ENCODE peak calls at places on chromosome 18, in ten cellular contexts. One of them, this sample, is unnamed.
A peak's percentile ranks its signal among the peaks of the same experiment; 100 is the strongest.

GRCh38 chr18:79950440-79951341 is 762 bp downstream of the SLC66A2 start:
- DNase-seq in GM12864: no peak
- DNase-seq in HEK293T: peak; percentile 22
- DNase-seq in AG04449: no peak
- DNase-seq in naive thymus-derived CD8-positive, alpha-beta T cell: no peak
- DNase-seq in NCI-H2081 treated with DMSO at 0.1 percent for 48 hours: no peak
- DNase-seq in pancreas: peak; percentile 71
- DNase-seq in anterior cingulate cortex: no peak
- DNase-seq in MCF 10A: no peak
- DNase-seq in lower leg skin: peak; percentile 91
- DNase-seq in this sample: no peak

GRCh38 chr18:79599503-79599931 is 80.1 kb upstream of the CTDP1 start:
- DNase-seq in GM12864: no peak
- DNase-seq in HEK293T: no peak
- DNase-seq in AG04449: peak; percentile 40
- DNase-seq in naive thymus-derived CD8-positive, alpha-beta T cell: no peak
- DNase-seq in NCI-H2081 treated with DMSO at 0.1 percent for 48 hours: no peak
- DNase-seq in pancreas: peak; percentile 12
- DNase-seq in anterior cingulate cortex: no peak
- DNase-seq in MCF 10A: peak; percentile 49
- DNase-seq in lower leg skin: peak; percentile 79
- DNase-seq in this sample: peak; percentile 16

GRCh38 chr18:31614044-31614443 is 22.4 kb downstream of the TTR start:
- DNase-seq in GM12864: no peak
- DNase-seq in HEK293T: no peak
- DNase-seq in AG04449: no peak
- DNase-seq in naive thymus-derived CD8-positive, alpha-beta T cell: no peak
- DNase-seq in NCI-H2081 treated with DMSO at 0.1 percent for 48 hours: no peak
- DNase-seq in pancreas: no peak
- DNase-seq in anterior cingulate cortex: no peak
- DNase-seq in MCF 10A: no peak
- DNase-seq in lower leg skin: no peak
- DNase-seq in this sample: no peak

GRCh38 chr18:23990474-23991410 is 23.8 kb upstream of the TTC39C start:
- DNase-seq in GM12864: no peak
- DNase-seq in HEK293T: no peak
- DNase-seq in AG04449: no peak
- DNase-seq in naive thymus-derived CD8-positive, alpha-beta T cell: no peak
- DNase-seq in NCI-H2081 treated with DMSO at 0.1 percent for 48 hours: no peak
- DNase-seq in pancreas: no peak
- DNase-seq in anterior cingulate cortex: no peak
- DNase-seq in MCF 10A: peak; percentile 52
- DNase-seq in lower leg skin: no peak
- DNase-seq in this sample: no peak

GRCh38 chr18:76922107-76922506 is 99.8 kb downstream of the ZNF236 start:
- DNase-seq in GM12864: peak; percentile 46
- DNase-seq in HEK293T: peak; percentile 38
- DNase-seq in AG04449: no peak
- DNase-seq in naive thymus-derived CD8-positive, alpha-beta T cell: peak; percentile 57
- DNase-seq in NCI-H2081 treated with DMSO at 0.1 percent for 48 hours: peak; percentile 6
- DNase-seq in pancreas: no peak
- DNase-seq in anterior cingulate cortex: peak; percentile 18
- DNase-seq in MCF 10A: peak; percentile 5
- DNase-seq in lower leg skin: no peak
- DNase-seq in this sample: peak; percentile 8

GRCh38 chr18:52150050-52150449 is 189.9 kb upstream of the DCC start:
- DNase-seq in GM12864: no peak
- DNase-seq in HEK293T: no peak
- DNase-seq in AG04449: no peak
- DNase-seq in naive thymus-derived CD8-positive, alpha-beta T cell: no peak
- DNase-seq in NCI-H2081 treated with DMSO at 0.1 percent for 48 hours: no peak
- DNase-seq in pancreas: no peak
- DNase-seq in anterior cingulate cortex: no peak
- DNase-seq in MCF 10A: peak; percentile 45
- DNase-seq in lower leg skin: no peak
- DNase-seq in this sample: no peak

GRCh38 chr18:68897286-68897685 is 99.4 kb downstream of the CCDC102B start:
- DNase-seq in GM12864: no peak
- DNase-seq in HEK293T: no peak
- DNase-seq in AG04449: no peak
- DNase-seq in naive thymus-derived CD8-positive, alpha-beta T cell: no peak
- DNase-seq in NCI-H2081 treated with DMSO at 0.1 percent for 48 hours: no peak
- DNase-seq in pancreas: no peak
- DNase-seq in anterior cingulate cortex: no peak
- DNase-seq in MCF 10A: no peak
- DNase-seq in lower leg skin: no peak
- DNase-seq in this sample: no peak

GRCh38 chr18:555705-556402 is 24.3 kb upstream of the CETN1 start:
- DNase-seq in GM12864: no peak
- DNase-seq in HEK293T: no peak
- DNase-seq in AG04449: no peak
- DNase-seq in naive thymus-derived CD8-positive, alpha-beta T cell: no peak
- DNase-seq in NCI-H2081 treated with DMSO at 0.1 percent for 48 hours: no peak
- DNase-seq in pancreas: no peak
- DNase-seq in anterior cingulate cortex: no peak
- DNase-seq in MCF 10A: no peak
- DNase-seq in lower leg skin: no peak
- DNase-seq in this sample: no peak

GRCh38 chr18:49630246-49630699 is 68.4 kb downstream of the LIPG start:
- DNase-seq in GM12864: no peak
- DNase-seq in HEK293T: no peak
- DNase-seq in AG04449: no peak
- DNase-seq in naive thymus-derived CD8-positive, alpha-beta T cell: no peak
- DNase-seq in NCI-H2081 treated with DMSO at 0.1 percent for 48 hours: no peak
- DNase-seq in pancreas: no peak
- DNase-seq in anterior cingulate cortex: no peak
- DNase-seq in MCF 10A: peak; percentile 49
- DNase-seq in lower leg skin: peak; percentile 77
- DNase-seq in this sample: peak; percentile 6

GRCh38 chr18:13797157-13797611 is 26.8 kb upstream of the MC5R start:
- DNase-seq in GM12864: no peak
- DNase-seq in HEK293T: no peak
- DNase-seq in AG04449: no peak
- DNase-seq in naive thymus-derived CD8-positive, alpha-beta T cell: no peak
- DNase-seq in NCI-H2081 treated with DMSO at 0.1 percent for 48 hours: no peak
- DNase-seq in pancreas: no peak
- DNase-seq in anterior cingulate cortex: no peak
- DNase-seq in MCF 10A: peak; percentile 39
- DNase-seq in lower leg skin: no peak
- DNase-seq in this sample: no peak

This sample was measured in A549.